ENCODE peak calls at places on chromosomes 16 and 17, in ten cellular contexts. M, O, K, W, G, V, U, D, S and Q are unnamed samples. For H3K9me3, the result is how much of the 10 kb centered on the place peaks cover.

GRCh38 chr16:998615-999014 is 17.0 kb downstream of the SOX8 start:
- DNase-seq in G (no peak), S (no peak), W (no peak), V (no peak), O (no peak), K (no peak), M (no peak), D (no peak), U (no peak), Q (no peak)

GRCh38 chr16:14365200-14365851 is 264.7 kb downstream of the PARN start:
- DNase-seq in W (peak), S (peak), M (no peak), G (no peak), V (no peak), K (no peak), U (no peak), D (no peak), O (no peak), Q (no peak)

GRCh38 chr16:53501216-53501859 is 1.7 kb downstream of the AKTIP start:
- DNase-seq in W (no peak), V (no peak), K (no peak), M (no peak), S (no peak), O (no peak), U (no peak), G (no peak), D (no peak), Q (no peak)

GRCh38 chr17:77424585-77425344 is 284.0 kb downstream of the SEC14L1 start:
- DNase-seq in U (no peak), D (no peak), K (no peak), M (peak), V (no peak), G (no peak), W (peak), S (no peak), O (peak), Q (no peak)

GRCh38 chr16:29760567-29761279 is 14.9 kb upstream of the C16orf54 start:
- DNase-seq in U (no peak), V (no peak), S (no peak), O (no peak), K (no peak), D (no peak), W (no peak), M (no peak), G (no peak), Q (no peak)

GRCh38 chr16:73732143-73732542 is 564.5 kb upstream of the PSMD7 start:
- DNase-seq in O (no peak), M (no peak), K (no peak), V (no peak), W (no peak), U (no peak), S (no peak), G (no peak), D (no peak), Q (no peak)

GRCh38 chr16:54509406-54509931 is 222.9 kb upstream of the IRX3 start:
- DNase-seq in U (no peak), G (no peak), K (no peak), M (no peak), V (no peak), W (no peak), O (no peak), S (no peak), D (no peak), Q (no peak)

GRCh38 chr16:4752351-4753100 is 14.4 kb downstream of the ZNF500 start:
- DNase-seq in M (no peak), V (no peak), K (no peak), S (no peak), O (no peak), W (no peak), G (no peak), U (no peak), D (no peak), Q (no peak)

GRCh38 chr17:79304907-79305306 is 230.3 kb downstream of the ENGASE start:
- DNase-seq in K (no peak), O (no peak), V (no peak), U (no peak), G (peak), M (no peak), D (no peak), S (no peak), W (no peak), Q (no peak)

GRCh38 chr16:70508752-70509151 is 14.6 kb downstream of the COG4 start:
- DNase-seq in D (no peak), K (no peak), G (no peak), O (no peak), W (no peak), U (no peak), M (peak), V (peak), S (no peak), Q (no peak)

GRCh38 chr17:36900130-36900590 is 37.1 kb upstream of the LHX1 start:
- DNase-seq in K (no peak), D (no peak), G (no peak), M (no peak), W (no peak), V (no peak), U (no peak), S (no peak), O (no peak), Q (no peak)

GRCh38 chr16:12661656-12662172 is 142.0 kb downstream of the CPPED1 start:
- DNase-seq in S (peak), W (peak), M (peak), D (peak), O (peak), U (no peak), K (peak), V (peak), G (peak), Q (no peak)

GRCh38 chr17:11948791-11949190 is 48.5 kb downstream of the ZNF18 start:
- DNase-seq in V (peak), D (peak), S (no peak), U (no peak), M (no peak), O (peak), K (no peak), G (no peak), W (peak), Q (no peak)

GRCh38 chr17:19307521-19307920 is 55.0 kb downstream of the B9D1 start:
- DNase-seq in V (no peak), S (no peak), D (no peak), O (no peak), K (no peak), W (no peak), U (no peak), M (no peak), G (no peak), Q (no peak)

GRCh38 chr16:2929693-2930092 is 18.0 kb downstream of the FLYWCH1 start:
- DNase-seq in V (no peak), G (no peak), U (no peak), M (no peak), W (no peak), O (no peak), S (no peak), K (no peak), D (no peak), Q (no peak)

GRCh38 chr17:47192549-47192948 is 3.5 kb upstream of the CDC27 start:
- DNase-seq in M (no peak), W (peak), V (no peak), U (peak), D (no peak), G (no peak), O (no peak), S (no peak), K (no peak), Q (no peak)

GRCh38 chr17:30344283-30345088 is 10.6 kb upstream of the TMIGD1 start:
- DNase-seq in U (no peak), M (peak), K (no peak), O (peak), W (peak), D (no peak), G (no peak), V (peak), S (peak), Q (no peak)

GRCh38 chr16:57469917-57470470 is 7.5 kb downstream of the POLR2C start:
- DNase-seq in K (no peak), W (no peak), U (no peak), S (no peak), V (no peak), O (no peak), G (no peak), D (no peak), M (no peak), Q (no peak)

GRCh38 chr16:54651440-54651839 is 279.2 kb upstream of the IRX5 start:
- DNase-seq in U (no peak), G (peak), S (no peak), W (no peak), D (no peak), O (no peak), V (no peak), K (peak), M (no peak), Q (no peak)

GRCh38 chr16:12497558-12497957 is 306.1 kb downstream of the CPPED1 start:
- DNase-seq in D (no peak), M (no peak), G (no peak), U (no peak), V (no peak), O (no peak), K (peak), S (no peak), W (no peak), Q (no peak)

GRCh38 chr16:72481419-72481818 is 309.5 kb upstream of the PMFBP1 start:
- DNase-seq in M (peak), G (no peak), S (no peak), O (peak), D (no peak), U (no peak), W (peak), K (no peak), V (peak), Q (no peak)

GRCh38 chr16:51845586-51845985 is 694.5 kb upstream of the SALL1 start:
- DNase-seq in S (no peak), K (peak), W (no peak), G (no peak), D (no peak), O (no peak), V (no peak), M (no peak), U (no peak), Q (no peak)

GRCh38 chr16:88783391-88784073 is 1.5 kb downstream of the PIEZO1 start:
- DNase-seq in U (no peak), G (no peak), W (peak), M (peak), O (peak), K (no peak), V (peak), D (no peak), S (no peak), Q (no peak)

GRCh38 chr17:70029019-70029767 is 45.8 kb upstream of the KCNJ16 start:
- DNase-seq in V (no peak), S (no peak), K (peak), D (no peak), G (no peak), W (no peak), U (no peak), O (no peak), M (no peak), Q (no peak)

GRCh38 chr17:1053661-1054360 is 56.9 kb downstream of the TIMM22 start:
- DNase-seq in D (no peak), G (no peak), M (no peak), S (no peak), O (no peak), K (no peak), V (no peak), W (no peak), U (no peak), Q (no peak)

GRCh38 chr16:65453646-65454045 is 331.8 kb upstream of the CDH11 start:
- DNase-seq in V (no peak), S (no peak), M (no peak), G (no peak), O (no peak), W (no peak), D (no peak), K (peak), U (no peak), Q (no peak)

GRCh38 chr17:74752822-74753401 is 4.5 kb downstream of the NHERF1 start:
- DNase-seq in G (no peak), M (no peak), O (no peak), V (no peak), K (no peak), S (no peak), D (no peak), W (no peak), U (no peak), Q (no peak)

GRCh38 chr17:66633322-66633965 is 201.5 kb upstream of the CACNG5 start:
- DNase-seq in V (no peak), O (peak), U (no peak), M (no peak), W (peak), K (no peak), S (no peak), D (no peak), G (no peak), Q (no peak)

GRCh38 chr16:77414752-77415231 is 20.0 kb downstream of the ADAMTS18 start:
- DNase-seq in M (no peak), W (peak), D (no peak), K (no peak), G (no peak), S (no peak), O (peak), V (peak), U (no peak), Q (no peak)

GRCh38 chr17:8362651-8363332 is 13.7 kb downstream of the KRABD2 start:
- DNase-seq in W (peak), G (no peak), M (no peak), K (no peak), S (no peak), D (no peak), V (no peak), O (peak), U (no peak), Q (no peak)

GRCh38 chr17:56260421-56260820 is 107.1 kb downstream of the ANKFN1 start:
- DNase-seq in U (no peak), G (no peak), O (peak), S (no peak), W (no peak), V (no peak), D (no peak), K (no peak), M (no peak), Q (no peak)

GRCh38 chr17:68326681-68327080 is 35.4 kb downstream of the ARSG start:
- DNase-seq in K (no peak), D (no peak), M (no peak), U (no peak), V (no peak), S (no peak), G (no peak), O (peak), W (no peak), Q (no peak)

GRCh38 chr17:17781591-17782424 is 55.0 kb downstream of the SREBF1 start:
- DNase-seq in D (no peak), V (peak), M (peak), G (peak), U (no peak), O (peak), K (peak), W (peak), S (peak), Q (no peak)
- TF ChIP-seq EZH2 in D (no peak), V (no peak), M (no peak), G (peak), U (no peak), O (no peak), K (no peak), W (no peak), S (no peak), Q (no peak)

GRCh38 chr17:82053130-82053529 is 1.4 kb downstream of the GPS1 start:
- DNase-seq in O (no peak), U (no peak), D (no peak), K (no peak), G (no peak), M (no peak), V (no peak), W (no peak), S (no peak), Q (no peak)

GRCh38 chr17:82055965-82056728 is 4.4 kb downstream of the GPS1 start:
- DNase-seq in K (no peak), W (no peak), M (no peak), V (no peak), U (no peak), S (no peak), G (no peak), O (no peak), D (no peak), Q (no peak)

GRCh38 chr17:82055023-82055964 is 3.6 kb downstream of the GPS1 start:
- DNase-seq in G (no peak), O (no peak), S (no peak), K (no peak), U (no peak), V (no peak), W (no peak), M (no peak), D (no peak), Q (no peak)

GRCh38 chr17:82053556-82054263 is 2.0 kb downstream of the GPS1 start:
- DNase-seq in O (no peak), M (no peak), G (no peak), U (no peak), V (no peak), D (no peak), W (no peak), K (no peak), S (no peak), Q (no peak)

DNA sequence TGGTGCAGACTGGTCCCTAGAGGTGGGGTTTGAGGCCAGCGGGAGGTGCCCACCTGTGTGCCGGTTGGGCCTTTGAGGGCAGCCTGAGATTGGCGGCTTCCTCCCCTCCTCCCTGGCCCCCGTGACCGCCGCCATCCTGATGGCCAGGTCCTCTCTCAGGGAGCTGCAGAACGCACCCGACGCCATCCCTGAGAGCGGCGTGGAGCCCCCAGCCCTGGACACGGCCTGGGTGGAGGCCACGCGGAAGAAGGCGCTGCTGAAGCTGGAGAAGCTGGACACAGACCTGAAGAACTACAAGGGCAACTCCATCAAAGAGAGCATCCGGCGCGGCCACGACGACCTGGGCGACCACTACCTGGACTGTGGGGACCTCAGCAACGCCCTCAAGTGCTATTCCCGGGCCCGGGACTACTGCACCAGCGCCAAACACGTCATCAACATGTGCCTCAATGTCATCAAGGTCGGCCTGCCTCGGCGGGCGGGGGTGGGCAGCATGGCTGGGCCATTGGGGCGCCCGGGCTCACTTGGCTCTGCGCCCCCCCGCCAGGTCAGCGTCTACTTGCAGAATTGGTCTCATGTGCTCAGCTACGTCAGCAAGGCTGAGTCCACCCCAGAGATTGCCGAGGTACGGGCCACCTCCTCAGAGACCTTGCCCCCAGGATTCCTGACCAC is 2.8 kb downstream of the GPS1 start:
- DNase-seq in O (no peak), S (no peak), D (no peak), W (no peak), V (no peak), G (no peak), U (no peak), K (no peak), M (no peak), Q (no peak)
- H3K9me3 ChIP-seq in O (under half), S (under half), D (under half), W (under half), V (under half), G (under half), U (under half), K (under half), M (under half), Q (under half)

DNA sequence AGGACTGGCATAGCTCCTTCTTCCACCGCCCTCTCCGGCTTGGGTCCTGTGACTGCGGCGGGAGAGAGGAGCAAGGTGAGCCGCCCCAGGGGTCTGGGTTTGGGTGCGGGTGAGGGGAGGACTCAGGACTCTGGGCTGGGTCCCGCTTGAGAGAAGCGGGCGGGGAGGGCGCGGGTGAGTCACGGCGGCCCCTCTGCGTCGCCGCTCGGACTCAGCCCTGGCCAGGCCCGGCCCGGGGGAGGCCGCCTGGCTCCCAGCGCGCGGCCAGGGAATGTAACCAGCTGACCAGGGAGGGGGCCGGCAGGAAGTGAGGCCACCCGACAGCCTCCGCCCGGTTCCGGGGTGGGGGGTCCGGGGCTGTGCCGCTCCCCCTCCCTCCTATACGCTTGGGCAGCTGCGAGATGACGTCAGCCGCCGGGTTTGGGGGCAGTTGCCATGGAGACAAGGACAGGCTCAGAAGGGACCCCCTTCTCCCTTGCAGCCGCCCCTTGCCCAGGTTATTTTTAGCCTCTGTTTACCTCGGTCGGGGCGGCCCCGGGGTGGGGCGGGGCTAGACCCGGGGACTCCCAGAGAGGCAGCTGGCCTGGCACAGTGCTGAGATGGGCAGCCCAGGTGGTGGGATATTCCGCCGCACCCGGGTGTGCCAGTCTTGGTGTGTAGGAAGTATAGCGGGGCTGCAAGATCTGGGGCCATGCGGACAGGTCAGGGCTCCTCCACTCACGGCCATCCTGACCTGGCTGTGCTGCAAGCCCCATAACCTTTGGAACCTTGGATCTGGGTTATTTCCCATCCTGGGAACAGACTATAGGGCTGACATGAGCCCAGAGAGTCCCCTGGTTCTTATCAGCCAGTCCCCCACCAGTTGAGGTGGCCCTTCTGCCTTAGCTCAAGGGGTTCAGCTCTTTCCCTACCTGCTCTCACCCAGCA is 1.6 kb downstream of the RIPOR1 start:
- DNase-seq in K (peak), W (peak), S (peak), O (peak), D (no peak), V (peak), U (no peak), G (peak), M (peak), Q (no peak)
- TF ChIP-seq EZH2 in K (peak), W (no peak), S (no peak), O (no peak), D (no peak), V (no peak), U (no peak), G (no peak), M (no peak), Q (no peak)

GRCh38 chr16:35185366-35186044 is 1726.1 kb downstream of the TP53TG3F start:
- DNase-seq in U (no peak), K (no peak), G (no peak), S (no peak), W (no peak), M (no peak), O (no peak), D (no peak), V (no peak), Q (no peak)

GRCh38 chr16:35182043-35182677 is 1722.7 kb downstream of the TP53TG3F start:
- DNase-seq in G (no peak), D (no peak), S (no peak), V (no peak), W (no peak), M (no peak), K (no peak), U (no peak), O (no peak), Q (no peak)

GRCh38 chr16:35182943-35183550 is 1723.6 kb downstream of the TP53TG3F start:
- DNase-seq in D (no peak), O (no peak), M (no peak), G (no peak), U (no peak), K (no peak), S (no peak), V (no peak), W (no peak), Q (no peak)

GRCh38 chr16:35186045-35186759 is 1726.8 kb downstream of the TP53TG3F start:
- DNase-seq in O (no peak), S (no peak), K (no peak), D (no peak), U (no peak), G (no peak), M (no peak), W (no peak), V (no peak), Q (no peak)

DNA sequence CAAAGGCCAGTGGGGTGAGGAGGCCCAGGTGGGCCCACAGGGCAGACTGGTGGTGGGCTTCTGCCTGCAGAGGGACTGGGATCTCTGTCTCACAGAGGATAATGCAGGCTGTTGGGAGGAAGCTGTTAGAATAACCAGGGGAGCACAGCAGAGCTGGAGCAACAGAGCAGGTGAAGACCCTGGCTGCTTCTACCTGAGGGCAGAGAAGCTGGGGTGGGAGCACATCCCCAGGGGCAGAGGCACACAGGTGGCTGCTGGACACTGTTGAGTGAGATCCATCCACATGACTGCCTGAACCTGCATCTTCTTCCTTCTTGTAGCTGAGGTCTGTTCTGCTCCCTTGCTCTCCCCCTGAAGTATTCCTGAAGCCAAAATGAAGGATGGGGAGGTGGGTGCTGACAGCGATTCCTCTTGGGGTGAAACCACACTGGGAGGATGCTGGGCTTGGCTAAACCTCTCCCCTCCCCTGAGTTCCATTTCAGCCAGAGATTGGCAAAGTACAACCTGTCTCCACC is 1725.0 kb downstream of the TP53TG3F start:
- DNase-seq in G (no peak), U (no peak), M (no peak), V (no peak), D (no peak), W (no peak), K (no peak), O (no peak), S (no peak), Q (no peak)
- H3K9me3 ChIP-seq in G (half or more), U (under half), M (under half), V (under half), D (under half), W (under half), K (under half), O (under half), S (under half), Q (under half)

GRCh38 chr17:39626671-39627169 is at the start of gene PPP1R1B:
- DNase-seq in V (no peak), S (no peak), K (peak), O (peak), M (no peak), G (peak), D (no peak), U (no peak), W (no peak), Q (no peak)
- TF ChIP-seq EZH2 in V (no peak), S (no peak), K (no peak), O (peak), M (no peak), G (no peak), D (no peak), U (no peak), W (peak), Q (no peak)